ENCODE peak calls at places on chromosomes 2 and 18, in four cellular contexts. M, I, L and R are unnamed samples.

GRCh38 chr2:135030826-135031225 is 16.4 kb downstream of the MAP3K19 start:
- DNase-seq in M (peak), I (no peak), L (no peak), R (no peak)

GRCh38 chr2:33240178-33240577 is 236.3 kb upstream of the RASGRP3 start:
- DNase-seq in M (peak), I (no peak), L (no peak), R (no peak)

GRCh38 chr2:102033028-102033749 is 41.4 kb downstream of the IL1R2 start:
- DNase-seq in M (peak), I (no peak), L (peak), R (no peak)

GRCh38 chr2:208064220-208064951 is 39.1 kb upstream of the PLEKHM3 start:
- DNase-seq in M (peak), I (peak), L (peak), R (no peak)

GRCh38 chr2:186459009-186459408 is 27.1 kb upstream of the ZC3H15 start:
- DNase-seq in M (peak), I (no peak), L (no peak), R (no peak)

GRCh38 chr2:213187833-213188532 is 36.6 kb upstream of the IKZF2 start:
- DNase-seq in M (peak), I (no peak), L (no peak), R (no peak)

GRCh38 chr2:3504741-3505140 is 14.6 kb downstream of the ADI1 start:
- DNase-seq in M (no peak), I (no peak), L (no peak), R (no peak)

GRCh38 chr18:44687421-44687820 is 6.7 kb downstream of the SETBP1 start:
- DNase-seq in M (no peak), I (no peak), L (no peak), R (no peak)

GRCh38 chr18:56000041-56000440 is 412.0 kb upstream of the TCF4 start:
- DNase-seq in M (no peak), I (no peak), L (no peak), R (no peak)

GRCh38 chr2:85418132-85419008 is at the start of gene SH2D6:
- DNase-seq in M (peak), I (peak), L (no peak), R (peak)

GRCh38 chr2:151498178-151498577 is 88.5 kb downstream of the RIF1 start:
- DNase-seq in M (no peak), I (no peak), L (no peak), R (no peak)

GRCh38 chr2:7692657-7693161 is 775.5 kb downstream of the RNF144A start:
- DNase-seq in M (no peak), I (no peak), L (no peak), R (no peak)

GRCh38 chr2:37348155-37348554 is 3.7 kb downstream of the QPCT start:
- DNase-seq in M (no peak), I (no peak), L (no peak), R (no peak)

GRCh38 chr2:15563227-15564100 is 2.3 kb upstream of the NBAS start:
- DNase-seq in M (peak), I (no peak), L (no peak), R (no peak)

GRCh38 chr2:1070601-1071000 is 120.0 kb downstream of the SNTG2 start:
- DNase-seq in M (no peak), I (no peak), L (no peak), R (no peak)

GRCh38 chr2:119062652-119063051 is 95.9 kb downstream of the C1QL2 start:
- DNase-seq in M (no peak), I (no peak), L (no peak), R (no peak)

GRCh38 chr2:138581909-138582308 is 80.3 kb downstream of the SPOPL start:
- DNase-seq in M (no peak), I (no peak), L (no peak), R (no peak)

GRCh38 chr2:23286765-23287155 is 98.2 kb upstream of the KLHL29 start:
- DNase-seq in M (no peak), I (no peak), L (no peak), R (no peak)

GRCh38 chr2:171822520-171823297 is 71.3 kb downstream of the SLC25A12 start:
- DNase-seq in M (no peak), I (no peak), L (no peak), R (no peak)

GRCh38 chr2:38598991-38599295 is 3.8 kb downstream of the HNRNPLL start:
- DNase-seq in M (peak), I (no peak), L (no peak), R (no peak)

GRCh38 chr2:128726911-128727310 is 408.2 kb upstream of the HS6ST1 start:
- DNase-seq in M (no peak), I (no peak), L (no peak), R (no peak)

GRCh38 chr18:49628993-49629795 is 67.3 kb downstream of the LIPG start:
- DNase-seq in M (peak), I (no peak), L (no peak), R (no peak)

GRCh38 chr2:37802899-37803379 is 122.1 kb upstream of the RMDN2 start:
- DNase-seq in M (no peak), I (no peak), L (no peak), R (no peak)

GRCh38 chr2:54691439-54692135 is 31.9 kb upstream of the EML6 start:
- DNase-seq in M (peak), I (no peak), L (no peak), R (no peak)

GRCh38 chr2:8571792-8572499 is 109.9 kb upstream of the ID2 start:
- DNase-seq in M (peak), I (no peak), L (no peak), R (no peak)

GRCh38 chr2:3584608-3585007 is 9.5 kb downstream of the RPS7 start:
- DNase-seq in M (no peak), I (no peak), L (no peak), R (no peak)

DNA sequence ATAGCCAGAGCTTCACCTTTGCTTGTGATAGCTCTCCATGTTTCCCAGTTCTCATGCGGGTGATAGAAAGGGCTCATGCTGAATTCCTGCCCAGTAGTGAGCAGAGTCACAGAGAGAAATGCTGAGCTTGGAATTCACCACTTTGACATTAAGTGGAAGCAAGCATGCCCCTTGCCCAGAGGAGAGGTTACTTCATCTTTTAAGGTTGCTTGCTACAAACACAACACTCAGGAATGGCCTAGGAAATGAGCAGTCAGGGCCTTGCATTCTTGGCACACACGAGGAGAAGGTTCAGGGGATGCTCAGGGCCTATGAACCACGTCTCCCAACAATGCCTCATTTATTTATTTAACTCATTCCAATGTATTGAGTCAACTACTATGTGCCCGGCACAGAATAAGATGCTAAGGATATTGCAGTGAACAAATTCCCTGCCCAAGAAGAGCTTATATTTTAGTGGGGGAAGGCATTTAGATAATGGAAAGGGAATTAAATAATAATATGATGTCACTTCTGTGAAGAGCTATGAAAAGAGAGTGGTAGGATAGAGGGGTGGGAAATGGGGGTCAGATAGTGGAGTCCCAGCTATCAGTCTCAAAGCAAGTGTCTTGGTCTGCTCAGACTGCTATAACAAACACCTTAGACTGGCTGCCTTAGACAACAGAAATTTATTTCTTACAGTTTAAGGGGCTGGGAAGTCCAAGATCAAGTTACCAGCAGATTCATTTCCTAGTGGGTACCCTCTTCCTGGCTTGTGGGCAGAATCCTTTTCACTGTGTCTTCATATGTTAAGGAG is 42.1 kb downstream of the DDX18 start:
- DNase-seq in M (peak), I (no peak), L (no peak), R (no peak)
- TF ChIP-seq TAF1 in M (no peak), I (no peak), L (no peak), R (no peak)

GRCh38 chr2:191245046-191245868 is at the start of gene MYO1B:
- DNase-seq in M (peak), I (peak), L (no peak), R (peak)

GRCh38 chr2:191244350-191244749 is 854 bp upstream of the MYO1B start:
- DNase-seq in M (no peak), I (no peak), L (no peak), R (no peak)

GRCh38 chr2:191247381-191248057 is 2.3 kb downstream of the MYO1B start:
- DNase-seq in M (peak), I (no peak), L (no peak), R (no peak)

GRCh38 chr2:191246820-191247380 is 1.7 kb downstream of the MYO1B start:
- DNase-seq in M (no peak), I (no peak), L (no peak), R (no peak)

GRCh38 chr2:191245869-191246531 is 796 bp downstream of the MYO1B start:
- DNase-seq in M (peak), I (peak), L (no peak), R (peak)
- TF ChIP-seq POLR2AphosphoS5 in M (no peak), I (no peak), L (no peak), R (no peak)

GRCh38 chr18:36187138-36187825 is at the start of gene MOCOS:
- DNase-seq in M (peak), I (peak), L (no peak), R (peak)
- TF ChIP-seq POLR2A in M (peak), I (no peak), L (no peak), R (no peak)

GRCh38 chr18:59502222-59502898 is 143.3 kb upstream of the LMAN1 start:
- DNase-seq in M (no peak), I (no peak), L (no peak), R (no peak)
- TF ChIP-seq TAF1 in M (no peak), I (no peak), L (no peak), R (no peak)